ENCODE peak calls at places on chromosome 4, in nine cellular contexts. I is CD8-positive, alpha-beta T cell; U is foreskin fibroblast; Y is GM12865; L is A549; Z is NB4; B is choroid plexus epithelial cell; E is cardiac fibroblast; R is heart right ventricle. V is an unnamed sample.

GRCh38 chr4:183919173-183919572 is 14.1 kb downstream of the STOX2 start:
- DNase-seq in I (no peak), U (no peak), Y (no peak), L (no peak), Z (no peak), B (no peak), E (no peak), R (peak; percentile 66), V (no peak)

GRCh38 chr4:92387459-92388069 is 83.8 kb downstream of the GRID2 start:
- DNase-seq in I (no peak), U (peak; percentile 33), Y (peak; percentile 54), L (peak; percentile 45), Z (peak; percentile 52), B (peak; percentile 70), E (peak; percentile 71), R (peak; percentile 3), V (peak; percentile 66)

GRCh38 chr4:145808848-145809512 is 129.0 kb downstream of the C4orf51 start:
- DNase-seq in I (no peak), U (no peak), Y (peak; percentile 58), L (no peak), Z (no peak), B (no peak), E (no peak), R (no peak), V (no peak)

GRCh38 chr4:123340381-123340701 is 56.3 kb upstream of the SPRY1 start:
- DNase-seq in I (no peak), U (peak; percentile 89), Y (no peak), L (peak; percentile 85), Z (peak; percentile 54), B (peak; percentile 86), E (peak; percentile 83), R (no peak), V (peak; percentile 89)

GRCh38 chr4:39933689-39934590 is 43.8 kb downstream of the PDS5A start:
- DNase-seq in I (no peak), U (peak; percentile 13), Y (peak; percentile 22), L (no peak), Z (no peak), B (peak; percentile 68), E (peak; percentile 82), R (no peak), V (peak; percentile 76)

GRCh38 chr4:3254302-3255131 is 5.6 kb downstream of the MSANTD1 start:
- DNase-seq in I (no peak), U (no peak), Y (no peak), L (no peak), Z (no peak), B (no peak), E (no peak), R (no peak), V (no peak)

GRCh38 chr4:88629826-88630225 is 37.5 kb downstream of the HERC3 start:
- DNase-seq in I (no peak), U (peak; percentile 76), Y (no peak), L (no peak), Z (no peak), B (no peak), E (peak; percentile 41), R (no peak), V (peak; percentile 49)

GRCh38 chr4:55358668-55359067 is 12.6 kb downstream of the SRD5A3 start:
- DNase-seq in I (no peak), U (peak; percentile 86), Y (peak; percentile 50), L (no peak), Z (peak; percentile 74), B (peak; percentile 72), E (peak; percentile 72), R (no peak), V (peak; percentile 83)

GRCh38 chr4:85029453-85029852 is 63.0 kb upstream of the WDFY3 start:
- DNase-seq in I (no peak), U (no peak), Y (no peak), L (no peak), Z (no peak), B (peak; percentile 10), E (peak; percentile 48), R (no peak), V (no peak)

GRCh38 chr4:136025540-136025939 is 1506.8 kb downstream of the PCDH18 start:
- DNase-seq in I (no peak), U (no peak), Y (no peak), L (no peak), Z (no peak), B (no peak), E (no peak), R (no peak), V (no peak)

GRCh38 chr4:20687894-20688293 is 12.4 kb upstream of the PACRGL start:
- DNase-seq in I (no peak), U (peak; percentile 79), Y (no peak), L (no peak), Z (no peak), B (peak; percentile 50), E (peak; percentile 58), R (no peak), V (peak; percentile 89)

GRCh38 chr4:98976716-98977115 is 18.8 kb upstream of the METAP1 start:
- DNase-seq in I (no peak), U (peak; percentile 36), Y (no peak), L (no peak), Z (no peak), B (peak; percentile 66), E (peak; percentile 51), R (no peak), V (peak; percentile 63)

GRCh38 chr4:151967074-151967473 is 206.3 kb upstream of the GATB start:
- DNase-seq in I (no peak), U (no peak), Y (no peak), L (no peak), Z (no peak), B (no peak), E (no peak), R (no peak), V (no peak)

GRCh38 chr4:114264877-114265291 is 285.4 kb upstream of the ARSJ start:
- DNase-seq in I (no peak), U (peak; percentile 57), Y (no peak), L (no peak), Z (no peak), B (no peak), E (no peak), R (no peak), V (peak; percentile 59)

GRCh38 chr4:87060957-87061356 is 126.1 kb downstream of the AFF1 start:
- DNase-seq in I (no peak), U (peak; percentile 68), Y (no peak), L (no peak), Z (no peak), B (no peak), E (no peak), R (no peak), V (no peak)

GRCh38 chr4:138182838-138183426 is 59.2 kb downstream of the SLC7A11 start:
- DNase-seq in I (no peak), U (peak; percentile 78), Y (peak; percentile 61), L (peak; percentile 40), Z (peak; percentile 61), B (peak; percentile 91), E (peak; percentile 87), R (peak; percentile 23), V (peak; percentile 85)

DNA sequence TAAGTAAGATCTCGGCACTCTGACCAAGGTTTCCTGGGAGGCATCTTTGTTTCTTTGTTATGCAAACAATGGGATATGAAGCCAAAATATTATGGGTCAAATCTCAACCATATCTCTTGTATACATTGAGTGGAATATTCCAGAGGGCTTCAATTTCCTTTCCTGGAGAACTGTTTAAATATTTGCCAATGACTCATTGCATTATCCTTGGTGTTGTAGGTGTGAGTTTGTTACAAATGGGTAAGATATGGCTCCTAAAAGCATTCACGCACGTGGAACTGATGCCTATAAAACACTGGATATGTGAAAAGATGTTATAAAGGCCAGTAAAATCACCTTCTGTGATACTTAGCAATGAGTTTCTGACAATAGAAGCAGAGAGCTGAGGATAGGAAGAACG is 150.5 kb upstream of the WDR1 start:
- DNase-seq in I (no peak), U (no peak), Y (no peak), L (no peak), Z (no peak), B (no peak), E (no peak), R (no peak), V (no peak)
- TF ChIP-seq CTCF in I (no peak), U (no peak), Y (no peak), L (no peak), Z (no peak), B (no peak), E (no peak), R (no peak), V (no peak)

DNA sequence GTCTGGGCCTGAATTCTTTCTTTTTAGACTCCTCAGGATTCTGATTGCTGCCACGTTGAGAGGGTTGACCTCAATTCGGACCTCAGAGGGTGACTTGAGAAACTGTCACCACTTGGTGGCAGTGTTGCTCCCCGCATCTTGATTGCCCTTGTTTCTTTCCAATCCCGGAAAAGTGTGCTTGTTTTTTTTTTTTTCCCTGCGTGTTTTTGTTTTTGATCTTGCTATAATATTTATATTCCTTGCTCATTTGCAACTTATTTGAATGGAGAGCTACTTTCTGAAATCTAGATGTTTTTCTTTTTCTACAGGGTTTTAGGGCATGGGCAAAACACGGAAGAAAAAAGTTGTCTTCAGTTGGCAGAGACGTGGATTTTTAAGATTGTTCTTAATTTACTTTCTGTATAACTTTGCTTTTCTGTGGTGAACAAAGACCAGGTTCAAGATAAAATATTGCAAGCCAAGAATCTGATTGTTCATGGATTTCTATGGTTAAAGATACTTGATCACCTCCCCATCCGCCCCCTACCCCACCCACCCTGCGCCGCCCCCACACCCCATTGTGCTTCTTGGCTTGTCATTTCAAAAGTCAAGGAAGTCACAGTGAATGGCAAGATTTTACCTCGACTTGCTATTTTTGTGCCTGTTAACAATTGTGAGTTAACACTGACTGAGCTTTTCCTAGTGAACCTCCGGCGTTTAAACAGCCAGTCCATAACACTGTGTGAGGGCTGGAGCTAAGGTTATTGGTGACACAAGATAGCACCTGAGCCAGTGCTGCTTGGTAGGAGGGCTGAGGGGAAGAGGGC is 102.1 kb downstream of the PTTG2 start:
- DNase-seq in I (peak; percentile 69), U (peak; percentile 90), Y (peak; percentile 79), L (peak; percentile 60), Z (peak; percentile 84), B (peak; percentile 89), E (peak; percentile 88), R (peak; percentile 87), V (peak; percentile 92)
- H3K4me3 ChIP-seq in I (no peak overlapping the region), U (peak overlapping the region; percentile 54), Y (no peak overlapping the region), L (no peak overlapping the region), Z (no peak overlapping the region), B (peak overlapping the region; percentile 41), E (peak overlapping the region; percentile 35), R (peak overlapping the region; percentile 21), V (peak overlapping the region; percentile 43)

GRCh38 chr4:102263024-102263787 is 82.1 kb downstream of the SLC39A8 start:
- DNase-seq in I (no peak), U (peak; percentile 60), Y (peak; percentile 48), L (peak; percentile 66), Z (peak; percentile 44), B (peak; percentile 74), E (peak; percentile 54), R (no peak), V (peak; percentile 70)
- TF ChIP-seq CTCF in I (peak; percentile 25), U (peak; percentile 43), Y (peak; percentile 33), L (peak; percentile 65), Z (peak; percentile 34), B (peak; percentile 67), E (peak; percentile 51), R (peak; percentile 57), V (peak; percentile 52)

DNA sequence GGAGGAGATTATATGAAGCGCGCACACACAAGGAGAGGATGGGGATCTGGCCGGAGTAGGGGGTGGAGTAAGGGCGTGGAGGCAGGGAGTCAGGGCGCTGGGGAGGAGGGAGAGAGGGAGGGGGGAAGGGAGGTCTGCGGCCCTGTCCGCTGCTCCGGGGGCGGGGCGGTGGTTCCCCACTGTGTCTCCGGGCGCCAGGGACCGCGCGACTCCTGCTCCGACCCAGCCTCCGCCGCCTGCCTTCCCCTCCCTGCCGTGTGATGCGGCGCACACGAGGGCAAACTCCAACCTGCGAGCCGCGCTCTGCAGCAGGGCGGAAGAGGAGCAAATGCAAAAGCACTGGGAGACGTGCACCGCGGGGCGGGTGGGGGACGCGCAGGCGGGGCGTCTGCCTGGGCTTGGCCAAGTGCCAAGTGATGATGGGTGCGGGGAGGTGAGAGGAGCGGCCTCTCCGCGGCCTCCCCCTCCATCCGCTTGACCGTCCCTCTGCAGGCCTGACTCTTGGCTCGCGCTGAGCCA is at the start of gene DCHS2:
- DNase-seq in I (no peak), U (peak; percentile 42), Y (no peak), L (no peak), Z (no peak), B (no peak), E (no peak), R (no peak), V (no peak)
- H3K4me3 ChIP-seq in I (peak within 1 kb of the TSS; percentile 41), U (peak within 1 kb of the TSS; percentile 47), Y (no peak within 1 kb of the TSS), L (peak within 1 kb of the TSS; percentile 41), Z (no peak within 1 kb of the TSS), B (peak within 1 kb of the TSS; percentile 11), E (no peak within 1 kb of the TSS), R (peak within 1 kb of the TSS; percentile 26), V (peak within 1 kb of the TSS; percentile 28)

V was measured in fibroblast of the aortic adventitia.